ENCODE peak calls at places on chromosomes 13 and 19, in six cellular contexts. U is HepG2, R is HCT116, W is GM12878, Q is H1, V is K562. F is an unnamed sample. For H3K79me2, the result is how much of the 10 kb centered on the place peaks cover.

GRCh38 chr13:61988810-61989209 is 573.2 kb upstream of the PCDH20 start:
- DNase-seq in U (no peak), R (no peak), W (no peak), Q (no peak), V (no peak), F (no peak)

GRCh38 chr13:113974304-113975281 is 717 bp upstream of the C13orf46 start:
- DNase-seq in U (no peak), R (no peak), W (no peak), Q (no peak), V (no peak), F (no peak)

GRCh38 chr19:39937792-39938191 is 3.4 kb upstream of the FCGBP start:
- DNase-seq in U (no peak), R (no peak), W (no peak), Q (no peak), V (no peak), F (no peak)

GRCh38 chr19:32869369-32870153 is at the start of gene SLC7A9:
- DNase-seq in U (peak), R (no peak), W (no peak), Q (no peak), V (no peak), F (no peak)

GRCh38 chr19:1250374-1251232 is 2.2 kb downstream of the MIDN start:
- DNase-seq in U (peak), R (no peak), W (no peak), Q (no peak), V (peak), F (peak)

GRCh38 chr19:3986260-3987041 is 1.2 kb upstream of the EEF2 start:
- DNase-seq in U (peak), R (peak), W (peak), Q (no peak), V (peak), F (peak)

GRCh38 chr19:38210458-38210987 is 13.5 kb downstream of the DPF1 start:
- DNase-seq in U (no peak), R (no peak), W (no peak), Q (no peak), V (no peak), F (no peak)

GRCh38 chr13:100987993-100988392 is 313.4 kb upstream of the TMTC4 start:
- DNase-seq in U (no peak), R (no peak), W (no peak), Q (no peak), V (no peak), F (peak)

GRCh38 chr13:27334774-27335490 is 64.3 kb downstream of the RASL11A start:
- DNase-seq in U (no peak), R (no peak), W (no peak), Q (no peak), V (no peak), F (no peak)

GRCh38 chr13:31092631-31093030 is 69.1 kb downstream of the HSPH1 start:
- DNase-seq in U (no peak), R (no peak), W (no peak), Q (no peak), V (no peak), F (no peak)

GRCh38 chr19:16541526-16542044 is 652 bp downstream of the CHERP start:
- DNase-seq in U (no peak), R (no peak), W (no peak), Q (no peak), V (no peak), F (peak)

GRCh38 chr13:46297338-46297737 is 85.6 kb downstream of the LRRC63 start:
- DNase-seq in U (no peak), R (no peak), W (no peak), Q (no peak), V (no peak), F (peak)

GRCh38 chr13:100197591-100198365 is 108.9 kb downstream of the PCCA start:
- DNase-seq in U (no peak), R (no peak), W (no peak), Q (no peak), V (no peak), F (no peak)

GRCh38 chr19:15469513-15470297 is 5.4 kb upstream of the RASAL3 start:
- DNase-seq in U (no peak), R (no peak), W (no peak), Q (no peak), V (no peak), F (no peak)

GRCh38 chr13:110418944-110419343 is 111.9 kb downstream of the COL4A2 start:
- DNase-seq in U (no peak), R (no peak), W (no peak), Q (no peak), V (no peak), F (peak)

GRCh38 chr19:51019544-51019925 is at the start of gene KLK10:
- DNase-seq in U (no peak), R (no peak), W (no peak), Q (no peak), V (no peak), F (no peak)

GRCh38 chr13:93745884-93746283 is 519.3 kb downstream of the GPC6 start:
- DNase-seq in U (peak), R (no peak), W (no peak), Q (no peak), V (no peak), F (no peak)

GRCh38 chr13:109759609-109760008 is 26.8 kb downstream of the IRS2 start:
- DNase-seq in U (no peak), R (no peak), W (no peak), Q (no peak), V (no peak), F (no peak)

GRCh38 chr19:1076951-1077350 is 10.0 kb downstream of the ARHGAP45 start:
- DNase-seq in U (no peak), R (no peak), W (peak), Q (no peak), V (no peak), F (no peak)

GRCh38 chr13:24851546-24851945 is 87.6 kb downstream of the RNF17 start:
- DNase-seq in U (no peak), R (no peak), W (no peak), Q (no peak), V (no peak), F (no peak)

GRCh38 chr19:41427647-41428480 is 690 bp upstream of the B3GNT8 start:
- DNase-seq in U (no peak), R (no peak), W (no peak), Q (no peak), V (peak), F (peak)

GRCh38 chr19:35587326-35587725 is 1.4 kb downstream of the PMIS2 start:
- DNase-seq in U (no peak), R (no peak), W (no peak), Q (no peak), V (no peak), F (no peak)

GRCh38 chr19:2494084-2494446 is 18.1 kb downstream of the GADD45B start:
- DNase-seq in U (no peak), R (no peak), W (no peak), Q (no peak), V (no peak), F (no peak)

GRCh38 chr19:46447006-46447405 is 18.3 kb upstream of the PNMA8C start:
- DNase-seq in U (no peak), R (no peak), W (no peak), Q (no peak), V (no peak), F (no peak)

GRCh38 chr13:48634631-48635030 is 19.1 kb upstream of the CYSLTR2 start:
- DNase-seq in U (no peak), R (no peak), W (no peak), Q (no peak), V (no peak), F (no peak)

GRCh38 chr19:55232986-55233385 is 4.4 kb upstream of the TMEM86B start:
- DNase-seq in U (no peak), R (no peak), W (no peak), Q (no peak), V (no peak), F (no peak)

DNA sequence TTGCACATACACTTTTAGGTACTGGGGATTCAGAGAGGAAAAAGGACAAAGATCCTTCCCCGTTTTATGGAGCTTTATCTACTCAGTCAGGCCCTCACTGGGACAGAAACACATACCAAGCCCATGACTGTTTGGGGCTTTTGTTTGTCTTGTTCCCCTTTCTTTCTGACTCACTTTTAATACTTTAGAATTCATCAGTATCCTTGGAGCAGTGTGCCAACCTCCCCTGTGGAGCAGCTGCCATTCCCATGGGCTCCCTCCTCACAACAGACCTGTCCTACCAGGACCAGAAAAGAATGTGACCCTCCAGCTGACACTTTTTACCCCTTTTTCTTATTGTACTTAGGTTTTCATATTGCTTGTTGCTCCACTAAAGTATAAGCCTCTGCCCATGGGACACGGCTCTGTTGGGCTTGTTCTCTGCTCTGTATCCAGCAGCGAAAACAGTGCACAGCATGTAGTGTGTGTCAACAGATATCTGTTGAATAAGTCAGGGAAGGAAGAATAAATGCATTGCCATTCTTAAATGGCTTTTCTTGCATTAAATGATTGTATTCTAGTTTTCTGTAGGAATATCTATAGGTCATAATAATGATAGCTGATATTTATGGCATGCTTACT is 431.1 kb downstream of the EFNB2 start:
- DNase-seq in U (no peak), R (peak), W (no peak), Q (no peak), V (no peak), F (peak)
- H2AFZ ChIP-seq in U (no peak), R (peak), W (no peak), Q (no peak), V (no peak), F (no peak)

GRCh38 chr19:43595999-43596841 is at the start of the genes IRGQ and ZNF576:
- DNase-seq in U (peak), R (peak), W (peak), Q (peak), V (peak), F (peak)

GRCh38 chr19:43596842-43597461 is 557 bp downstream of the ZNF576 start:
- DNase-seq in U (no peak), R (no peak), W (no peak), Q (no peak), V (no peak), F (no peak)

GRCh38 chr19:43595605-43595998 is 332 bp downstream of the IRGQ start:
- DNase-seq in U (no peak), R (no peak), W (no peak), Q (no peak), V (no peak), F (no peak)

GRCh38 chr19:43594081-43594697 is 1.7 kb downstream of the IRGQ start:
- DNase-seq in U (no peak), R (no peak), W (no peak), Q (no peak), V (no peak), F (no peak)

DNA sequence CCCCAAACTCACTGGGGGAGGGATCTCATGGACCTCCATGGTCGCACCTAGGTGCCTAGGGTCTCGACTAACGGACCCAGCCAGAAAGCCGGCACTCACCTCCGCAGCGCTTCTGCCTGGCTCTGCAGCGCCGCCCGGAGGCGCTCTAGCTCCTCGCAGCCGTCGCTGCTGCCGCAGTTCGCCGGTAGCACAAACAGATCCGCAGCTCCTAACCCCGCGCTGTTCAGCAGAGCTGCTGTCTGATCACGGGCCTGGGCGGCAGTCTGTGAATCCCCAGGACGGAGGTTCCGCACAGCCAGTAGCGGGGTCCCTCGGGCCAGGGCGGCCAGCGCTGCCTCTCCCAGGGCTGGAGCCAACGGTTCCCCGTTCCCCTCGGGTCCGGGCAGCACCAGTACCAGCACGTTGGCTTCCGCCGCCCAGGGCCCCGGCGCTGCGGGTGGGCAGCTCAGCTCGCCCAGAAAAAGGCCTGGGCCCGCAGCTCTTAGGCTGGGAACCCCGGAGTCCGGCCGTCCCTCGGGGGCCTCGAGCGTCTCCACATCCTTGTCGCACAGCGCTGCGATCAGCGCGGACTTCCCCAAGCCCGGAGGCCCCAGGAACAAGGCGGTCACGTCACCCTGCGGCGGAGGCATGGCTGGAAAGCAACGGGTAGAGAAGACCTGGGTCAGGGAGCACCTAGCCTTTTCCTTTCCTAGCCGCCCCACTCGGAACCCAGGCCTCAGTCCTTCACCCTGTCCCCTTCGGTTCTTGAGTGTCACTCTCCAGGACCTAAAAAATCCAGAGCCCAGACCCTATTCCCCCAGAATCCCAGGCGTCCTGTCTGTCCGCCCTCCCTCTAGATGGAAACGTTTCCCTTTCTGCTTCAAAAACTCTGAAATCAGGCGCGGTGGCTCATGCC is 977 bp downstream of the IRGQ start:
- DNase-seq in U (peak), R (peak), W (no peak), Q (no peak), V (peak), F (peak)
- H3K79me2 ChIP-seq in U (under half), R (half or more), W (under half), Q (under half), V (under half), F (under half)

GRCh38 chr19:48203794-48204628 is 33.5 kb downstream of the ZSWIM9 start:
- DNase-seq in U (peak), R (peak), W (peak), Q (peak), V (peak), F (peak)
- TF ChIP-seq POLR2A in U (peak), R (peak), W (peak), Q (peak), V (peak), F (peak)

GRCh38 chr19:31330761-31331160 is 18.5 kb downstream of the TSHZ3 start:
- DNase-seq in U (no peak), R (no peak), W (no peak), Q (no peak), V (no peak), F (no peak)
- H2AFZ ChIP-seq in U (no peak), R (no peak), W (no peak), Q (no peak), V (no peak), F (no peak)

GRCh38 chr13:71021810-71022422 is 845.1 kb downstream of the DACH1 start:
- DNase-seq in U (no peak), R (no peak), W (no peak), Q (no peak), V (no peak), F (no peak)

GRCh38 chr13:71015021-71015420 is 852.0 kb downstream of the DACH1 start:
- DNase-seq in U (no peak), R (no peak), W (no peak), Q (no peak), V (no peak), F (no peak)

GRCh38 chr13:71018544-71018943 is 848.5 kb downstream of the DACH1 start:
- DNase-seq in U (no peak), R (no peak), W (no peak), Q (no peak), V (no peak), F (no peak)

GRCh38 chr13:71015516-71015915 is 851.5 kb downstream of the DACH1 start:
- DNase-seq in U (no peak), R (no peak), W (no peak), Q (no peak), V (no peak), F (no peak)

GRCh38 chr13:71017607-71018006 is 849.4 kb downstream of the DACH1 start:
- DNase-seq in U (no peak), R (no peak), W (no peak), Q (no peak), V (no peak), F (no peak)
- H3K79me2 ChIP-seq in U (under half), R (under half), W (under half), Q (under half), V (under half), F (under half)

DNA sequence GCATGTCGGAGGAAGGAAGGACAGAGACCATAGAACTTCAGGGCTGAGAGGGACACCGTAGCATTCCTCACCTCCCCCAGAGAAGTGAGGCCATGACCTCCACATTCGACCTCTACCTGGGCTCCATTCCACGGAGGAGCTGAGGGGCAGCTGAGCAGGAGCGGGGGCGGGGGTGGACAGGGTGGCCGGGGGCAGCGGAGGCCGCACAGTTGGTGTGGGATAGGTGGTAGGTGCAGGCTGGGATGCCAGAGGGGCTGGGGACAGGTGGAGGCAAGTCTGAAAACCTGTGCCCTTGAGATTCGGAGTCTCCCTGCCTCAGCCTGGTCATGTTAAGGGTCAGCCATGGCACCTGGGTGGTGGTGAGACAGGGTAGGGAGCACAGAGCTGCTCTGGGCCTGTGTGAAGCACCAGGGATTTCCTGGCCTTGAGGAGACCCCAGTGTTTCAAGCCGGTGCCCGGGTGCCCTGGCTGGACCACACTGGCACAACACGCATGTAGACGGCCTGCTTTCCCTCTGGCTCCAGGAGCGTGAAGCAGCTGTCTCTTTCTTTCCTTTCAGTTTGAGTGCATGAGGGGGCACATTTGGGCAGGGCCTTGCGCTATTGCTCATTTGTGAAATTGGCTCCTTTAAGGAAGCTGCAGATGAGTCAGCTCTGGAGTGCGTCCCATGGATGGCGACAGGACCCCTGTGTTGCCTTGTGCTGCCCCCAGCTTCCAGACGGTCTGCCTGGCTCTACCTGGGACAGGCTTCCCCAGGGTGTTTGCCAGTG is 51.8 kb downstream of the TSSK6 start:
- DNase-seq in U (no peak), R (no peak), W (no peak), Q (no peak), V (no peak), F (peak)
- TF ChIP-seq POLR2A in U (no peak), R (no peak), W (no peak), Q (no peak), V (no peak), F (no peak)

F was measured in endothelial cell of umbilical vein.